ENCODE peak calls at places on chromosome 20, in four cellular contexts. E is spleen, O is ovary, Y is body of pancreas. G is an unnamed sample.

GRCh38 chr20:3653921-3654320 is 9.3 kb downstream of the GFRA4 start:
- DNase-seq in E (no peak), Y (no peak), O (no peak), G (no peak)

GRCh38 chr20:41276317-41276751 is 41.2 kb downstream of the ZHX3 start:
- DNase-seq in E (no peak), Y (no peak), O (peak; percentile 57), G (peak; percentile 30)

GRCh38 chr20:1935696-1936366 is 40.6 kb downstream of the SIRPA start:
- DNase-seq in Y (peak; percentile 58), E (no peak), O (peak; percentile 50), G (peak; percentile 78)

GRCh38 chr20:58722877-58723627 is 30.5 kb downstream of the NPEPL1 start:
- DNase-seq in E (peak; percentile 29), O (no peak), Y (no peak), G (no peak)

GRCh38 chr20:39627765-39628164 is 665.6 kb downstream of the DHX35 start:
- DNase-seq in O (no peak), E (no peak), Y (no peak), G (no peak)

GRCh38 chr20:10769700-10770099 is 95.9 kb upstream of the JAG1 start:
- DNase-seq in O (no peak), E (no peak), Y (no peak), G (no peak)

GRCh38 chr20:8527998-8528397 is 395.9 kb downstream of the PLCB1 start:
- DNase-seq in Y (no peak), E (no peak), O (no peak), G (no peak)

GRCh38 chr20:1800777-1801176 is 94.4 kb upstream of the SIRPA start:
- DNase-seq in Y (no peak), E (no peak), O (no peak), G (no peak)

GRCh38 chr20:34124469-34125249 is 12.6 kb upstream of the EIF2S2 start:
- DNase-seq in O (no peak), Y (no peak), E (no peak), G (no peak)

GRCh38 chr20:2763186-2763585 is 37.2 kb downstream of the CPXM1 start:
- DNase-seq in O (no peak), Y (no peak), E (no peak), G (no peak)

GRCh38 chr20:23710771-23711170 is 21.9 kb upstream of the CST4 start:
- DNase-seq in Y (no peak), E (no peak), O (no peak), G (no peak)

GRCh38 chr20:41786158-41786557 is 168.0 kb upstream of the CHD6 start:
- DNase-seq in E (no peak), Y (no peak), O (no peak), G (no peak)

GRCh38 chr20:2696646-2697045 is 4.1 kb downstream of the EBF4 start:
- DNase-seq in Y (no peak), O (no peak), E (peak; percentile 58), G (peak; percentile 1)

GRCh38 chr20:50226093-50226974 is 35.7 kb downstream of the CEBPB start:
- DNase-seq in O (peak; percentile 84), Y (peak; percentile 56), E (no peak), G (peak; percentile 53)

GRCh38 chr20:24684421-24684871 is 215.0 kb downstream of the SYNDIG1 start:
- DNase-seq in O (peak; percentile 35), Y (no peak), E (peak; percentile 59), G (no peak)

GRCh38 chr20:13165203-13165602 is 55.9 kb upstream of the ISM1 start:
- DNase-seq in E (no peak), O (no peak), Y (no peak), G (no peak)

DNA sequence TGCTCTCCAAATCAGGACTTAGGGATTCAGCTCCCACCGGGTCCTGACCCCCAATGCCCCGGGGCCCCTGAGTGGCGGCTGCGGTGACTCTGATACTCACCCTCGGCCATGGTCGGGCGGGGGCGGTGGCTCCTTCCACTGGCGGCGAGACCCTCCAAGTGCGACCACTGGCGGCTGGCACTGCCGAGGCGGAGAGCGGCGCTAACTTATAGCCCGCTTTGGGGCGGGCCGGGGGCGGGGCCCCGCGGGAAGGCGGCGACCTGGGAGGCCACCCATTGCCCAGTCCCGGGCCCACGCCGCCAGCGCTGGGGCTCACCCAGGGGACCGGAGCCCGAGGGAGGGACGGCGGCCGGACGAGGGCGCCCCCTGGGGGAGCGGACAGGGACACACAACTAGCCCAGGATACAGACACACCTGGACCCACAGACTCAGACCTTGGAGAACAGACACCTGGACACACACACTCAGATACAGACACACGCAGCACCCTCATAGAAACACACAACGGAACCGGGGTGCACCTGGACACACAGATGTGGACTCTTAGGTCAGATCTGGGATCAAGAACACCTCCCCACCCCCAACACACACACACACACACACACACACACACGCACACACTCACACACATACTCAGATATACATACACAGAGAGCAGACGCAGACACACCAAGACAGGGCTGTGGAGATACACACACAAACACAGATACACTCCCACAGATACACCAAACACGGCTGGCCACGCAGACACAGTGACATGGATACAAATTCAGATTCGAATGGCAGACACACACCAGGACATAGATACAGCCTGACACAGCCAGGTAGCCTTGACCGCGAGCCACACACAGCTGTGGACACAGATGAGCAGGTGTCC is at the start of gene TGM2:
- DNase-seq in E (peak; percentile 94), Y (peak; percentile 83), O (peak; percentile 84), G (peak; percentile 68)
- TF ChIP-seq POLR2A in E (no peak), Y (no peak), O (no peak), G (no peak)

DNA sequence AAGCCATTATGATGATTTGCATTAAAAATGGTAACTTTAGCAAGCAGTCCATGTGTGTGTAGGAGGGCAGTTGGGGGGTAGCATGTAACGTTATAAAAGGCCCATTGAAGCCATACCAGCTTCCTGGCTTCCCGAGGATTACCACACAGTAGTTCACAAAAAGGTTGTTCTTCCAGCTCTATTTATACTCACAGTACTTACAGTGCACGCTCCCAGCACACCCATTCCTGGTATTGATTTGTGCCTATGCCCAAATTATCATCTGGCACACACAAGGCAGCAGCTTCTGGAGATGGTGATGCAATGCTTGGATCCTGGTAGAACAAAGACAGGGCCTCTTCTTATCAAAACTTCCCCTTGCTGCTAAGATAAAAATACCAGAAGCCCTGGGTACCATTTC is 436.8 kb downstream of the HAO1 start:
- DNase-seq in Y (no peak), E (no peak), O (no peak), G (no peak)
- H3K4me3 ChIP-seq in Y (no peak overlapping the region), E (no peak overlapping the region), O (no peak overlapping the region), G (no peak overlapping the region)

DNA sequence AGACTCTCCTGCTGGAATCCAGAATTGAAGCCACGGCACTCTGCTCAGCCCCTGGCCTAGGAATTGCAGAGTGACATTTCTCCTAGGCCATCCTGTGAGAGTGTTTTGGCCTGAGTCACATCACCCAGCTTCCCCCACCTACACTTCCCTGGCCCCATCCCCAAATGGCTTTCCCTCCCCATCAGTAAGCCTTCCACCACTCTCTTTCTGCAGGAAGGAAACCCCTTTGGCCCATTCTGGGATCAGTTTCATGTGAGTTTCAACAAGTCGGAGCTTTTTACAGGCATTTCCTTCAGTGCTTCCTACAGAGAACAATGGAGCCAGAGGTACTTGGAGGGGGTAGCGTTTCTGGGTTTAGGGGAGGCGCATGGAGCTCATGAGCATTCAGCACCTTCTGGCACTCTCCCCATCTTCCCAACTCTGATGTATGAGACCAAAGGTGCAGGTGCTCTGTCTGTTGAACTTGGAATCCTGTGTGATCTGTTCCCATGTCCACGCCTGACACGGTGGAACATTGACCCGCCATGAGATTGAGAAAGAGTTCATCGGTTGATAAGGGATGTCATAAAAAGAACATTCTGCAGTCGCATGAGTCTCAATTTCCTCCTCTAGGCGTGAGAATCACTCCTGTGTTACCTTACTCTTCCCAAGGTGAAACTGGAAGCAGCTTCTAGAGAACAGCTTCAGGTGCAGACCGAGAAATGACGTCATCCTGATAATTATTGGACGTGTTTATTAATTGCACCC is 8.9 kb downstream of the POFUT1 start:
- DNase-seq in Y (no peak), O (no peak), E (no peak), G (no peak)
- TF ChIP-seq POLR2A in Y (no peak), O (no peak), E (no peak), G (no peak)

GRCh38 chr20:46240065-46240464 is 68.2 kb downstream of the CDH22 start:
- DNase-seq in Y (peak; percentile 41), E (no peak), O (no peak), G (no peak)
- H3K4me3 ChIP-seq in Y (no peak overlapping the region), E (no peak overlapping the region), O (no peak overlapping the region), G (no peak overlapping the region)

GRCh38 chr20:49186535-49187329 is 1.4 kb downstream of the STAU1 start:
- DNase-seq in E (peak; percentile 81), O (peak; percentile 43), Y (peak; percentile 75), G (peak; percentile 78)
- TF ChIP-seq POLR2A in E (no peak), O (no peak), Y (peak; percentile 73), G (no peak)

DNA sequence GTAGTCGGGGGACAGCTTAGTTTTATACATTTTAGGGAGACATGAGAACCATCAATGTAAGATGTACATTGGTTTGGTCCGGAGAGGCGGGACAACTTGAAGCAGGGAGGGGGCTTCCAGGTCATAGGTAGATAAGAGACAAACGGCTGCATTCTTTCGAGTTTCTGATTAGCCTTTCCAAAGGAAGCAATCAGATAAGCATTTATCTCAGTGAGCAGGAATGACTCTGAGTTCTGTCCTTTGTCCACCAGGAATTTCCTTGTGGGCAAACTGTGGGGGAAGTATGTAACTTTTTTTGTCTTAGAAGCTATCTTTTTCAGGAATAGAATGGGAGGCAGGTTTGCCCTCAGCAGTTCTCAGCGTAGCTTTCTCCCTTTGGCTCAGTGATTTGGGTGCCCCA is 1.4 kb downstream of the YTHDF1 start:
- DNase-seq in Y (no peak), E (no peak), O (no peak), G (no peak)
- H3K4me3 ChIP-seq in Y (no peak overlapping the region), E (peak overlapping the region; percentile 89), O (no peak overlapping the region), G (no peak overlapping the region)

GRCh38 chr20:19378057-19378456 is 165.6 kb downstream of the SLC24A3 start:
- DNase-seq in O (no peak), E (no peak), Y (no peak), G (no peak)

GRCh38 chr20:19381947-19382346 is 169.5 kb downstream of the SLC24A3 start:
- DNase-seq in O (no peak), E (no peak), Y (no peak), G (no peak)

GRCh38 chr20:19380211-19380610 is 167.8 kb downstream of the SLC24A3 start:
- DNase-seq in E (no peak), Y (no peak), O (no peak), G (no peak)

GRCh38 chr20:19384940-19385339 is 172.5 kb downstream of the SLC24A3 start:
- DNase-seq in Y (no peak), E (no peak), O (no peak), G (no peak)

GRCh38 chr20:19382371-19382770 is 169.9 kb downstream of the SLC24A3 start:
- DNase-seq in E (no peak), O (no peak), Y (no peak), G (no peak)
- TF ChIP-seq POLR2A in E (no peak), O (no peak), Y (no peak), G (no peak)

GRCh38 chr20:53608456-53609413 is 15.1 kb upstream of the ZNF217 start:
- DNase-seq in Y (peak; percentile 31), O (peak; percentile 70), E (peak; percentile 81), G (peak; percentile 46)
- H3K4me3 ChIP-seq in Y (no peak overlapping the region), O (no peak overlapping the region), E (no peak overlapping the region), G (peak overlapping the region; percentile 54)

GRCh38 chr20:31606928-31607639 is 2.0 kb downstream of the ID1 start:
- DNase-seq in O (no peak), Y (no peak), E (no peak), G (no peak)
- TF ChIP-seq POLR2A in O (no peak), Y (peak; percentile 26), E (no peak), G (no peak)

GRCh38 chr20:20489623-20490341 is 121.9 kb downstream of the INSM1 start:
- DNase-seq in E (no peak), O (no peak), Y (no peak), G (no peak)
- H3K4me3 ChIP-seq in E (no peak overlapping the region), O (no peak overlapping the region), Y (no peak overlapping the region), G (no peak overlapping the region)

G was measured in testis.